ENCODE peak calls at places on chromosome 16, in four cellular contexts. One of them, this sample, is unnamed.

GRCh38 chr16:83312015-83312734 is 495.6 kb upstream of the HSBP1 start:
- ATAC-seq in activated CD8-positive, alpha-beta T cell treated with anti-CD3 and anti-CD28 coated beads for 36 hours: no peak
- ATAC-seq in mucosa of descending colon: no peak
- ATAC-seq in upper lobe of left lung: no peak
- ATAC-seq in this sample: no peak

GRCh38 chr16:26614102-26614864 is 452.4 kb upstream of the C16orf82 start:
- ATAC-seq in activated CD8-positive, alpha-beta T cell treated with anti-CD3 and anti-CD28 coated beads for 36 hours: no peak
- ATAC-seq in mucosa of descending colon: no peak
- ATAC-seq in upper lobe of left lung: no peak
- ATAC-seq in this sample: no peak

GRCh38 chr16:56897026-56897799 is 32.2 kb downstream of the SLC12A3 start:
- ATAC-seq in activated CD8-positive, alpha-beta T cell treated with anti-CD3 and anti-CD28 coated beads for 36 hours: no peak
- ATAC-seq in mucosa of descending colon: peak
- ATAC-seq in upper lobe of left lung: no peak
- ATAC-seq in this sample: no peak

GRCh38 chr16:20734782-20735181 is 6.8 kb downstream of the THUMPD1 start:
- ATAC-seq in activated CD8-positive, alpha-beta T cell treated with anti-CD3 and anti-CD28 coated beads for 36 hours: no peak
- ATAC-seq in mucosa of descending colon: no peak
- ATAC-seq in upper lobe of left lung: no peak
- ATAC-seq in this sample: no peak

GRCh38 chr16:84647830-84648594 is at the start of gene KLHL36:
- ATAC-seq in activated CD8-positive, alpha-beta T cell treated with anti-CD3 and anti-CD28 coated beads for 36 hours: peak
- ATAC-seq in mucosa of descending colon: peak
- ATAC-seq in upper lobe of left lung: peak
- ATAC-seq in this sample: peak

GRCh38 chr16:66524601-66525164 is 25.2 kb downstream of the TK2 start:
- ATAC-seq in activated CD8-positive, alpha-beta T cell treated with anti-CD3 and anti-CD28 coated beads for 36 hours: no peak
- ATAC-seq in mucosa of descending colon: peak
- ATAC-seq in upper lobe of left lung: peak
- ATAC-seq in this sample: peak

GRCh38 chr16:53775821-53776431 is 72.0 kb downstream of the FTO start:
- ATAC-seq in activated CD8-positive, alpha-beta T cell treated with anti-CD3 and anti-CD28 coated beads for 36 hours: no peak
- ATAC-seq in mucosa of descending colon: peak
- ATAC-seq in upper lobe of left lung: peak
- ATAC-seq in this sample: no peak

GRCh38 chr16:3999479-3999868 is 116.8 kb downstream of the ADCY9 start:
- ATAC-seq in activated CD8-positive, alpha-beta T cell treated with anti-CD3 and anti-CD28 coated beads for 36 hours: no peak
- ATAC-seq in mucosa of descending colon: peak
- ATAC-seq in upper lobe of left lung: no peak
- ATAC-seq in this sample: no peak

GRCh38 chr16:77660311-77660710 is 62.0 kb upstream of the NUDT7 start:
- ATAC-seq in activated CD8-positive, alpha-beta T cell treated with anti-CD3 and anti-CD28 coated beads for 36 hours: no peak
- ATAC-seq in mucosa of descending colon: no peak
- ATAC-seq in upper lobe of left lung: no peak
- ATAC-seq in this sample: no peak

GRCh38 chr16:3979070-3979469 is 98.6 kb upstream of the CREBBP start:
- ATAC-seq in activated CD8-positive, alpha-beta T cell treated with anti-CD3 and anti-CD28 coated beads for 36 hours: no peak
- ATAC-seq in mucosa of descending colon: no peak
- ATAC-seq in upper lobe of left lung: no peak
- ATAC-seq in this sample: no peak

GRCh38 chr16:84658690-84659089 is 10.4 kb downstream of the KLHL36 start:
- ATAC-seq in activated CD8-positive, alpha-beta T cell treated with anti-CD3 and anti-CD28 coated beads for 36 hours: no peak
- ATAC-seq in mucosa of descending colon: no peak
- ATAC-seq in upper lobe of left lung: no peak
- ATAC-seq in this sample: no peak

GRCh38 chr16:54628796-54629625 is 301.7 kb upstream of the IRX5 start:
- ATAC-seq in activated CD8-positive, alpha-beta T cell treated with anti-CD3 and anti-CD28 coated beads for 36 hours: no peak
- ATAC-seq in mucosa of descending colon: no peak
- ATAC-seq in upper lobe of left lung: peak
- ATAC-seq in this sample: no peak

GRCh38 chr16:12141556-12141955 is 165.0 kb downstream of the SNX29 start:
- ATAC-seq in activated CD8-positive, alpha-beta T cell treated with anti-CD3 and anti-CD28 coated beads for 36 hours: no peak
- ATAC-seq in mucosa of descending colon: no peak
- ATAC-seq in upper lobe of left lung: no peak
- ATAC-seq in this sample: no peak

GRCh38 chr16:14427371-14427948 is 202.6 kb downstream of the PARN start:
- ATAC-seq in activated CD8-positive, alpha-beta T cell treated with anti-CD3 and anti-CD28 coated beads for 36 hours: no peak
- ATAC-seq in mucosa of descending colon: no peak
- ATAC-seq in upper lobe of left lung: no peak
- ATAC-seq in this sample: no peak

GRCh38 chr16:87960851-87961250 is 9.6 kb downstream of the BANP start:
- ATAC-seq in activated CD8-positive, alpha-beta T cell treated with anti-CD3 and anti-CD28 coated beads for 36 hours: no peak
- ATAC-seq in mucosa of descending colon: no peak
- ATAC-seq in upper lobe of left lung: no peak
- ATAC-seq in this sample: no peak

GRCh38 chr16:77679901-77680300 is 42.4 kb upstream of the NUDT7 start:
- ATAC-seq in activated CD8-positive, alpha-beta T cell treated with anti-CD3 and anti-CD28 coated beads for 36 hours: no peak
- ATAC-seq in mucosa of descending colon: no peak
- ATAC-seq in upper lobe of left lung: no peak
- ATAC-seq in this sample: no peak

GRCh38 chr16:1106659-1107058 is 10.6 kb upstream of the C1QTNF8 start:
- ATAC-seq in activated CD8-positive, alpha-beta T cell treated with anti-CD3 and anti-CD28 coated beads for 36 hours: no peak
- ATAC-seq in mucosa of descending colon: no peak
- ATAC-seq in upper lobe of left lung: no peak
- ATAC-seq in this sample: no peak

GRCh38 chr16:47713225-47713595 is 252.1 kb downstream of the PHKB start:
- ATAC-seq in activated CD8-positive, alpha-beta T cell treated with anti-CD3 and anti-CD28 coated beads for 36 hours: peak
- ATAC-seq in mucosa of descending colon: no peak
- ATAC-seq in upper lobe of left lung: no peak
- ATAC-seq in this sample: peak

GRCh38 chr16:29790949-29791844 is 646 bp downstream of the KIF22 start:
- ATAC-seq in activated CD8-positive, alpha-beta T cell treated with anti-CD3 and anti-CD28 coated beads for 36 hours: peak
- ATAC-seq in mucosa of descending colon: peak
- ATAC-seq in upper lobe of left lung: no peak
- ATAC-seq in this sample: no peak

GRCh38 chr16:21638573-21638975 is 13.8 kb downstream of the IGSF6 start:
- ATAC-seq in activated CD8-positive, alpha-beta T cell treated with anti-CD3 and anti-CD28 coated beads for 36 hours: peak
- ATAC-seq in mucosa of descending colon: peak
- ATAC-seq in upper lobe of left lung: no peak
- ATAC-seq in this sample: no peak

GRCh38 chr16:74296465-74297295 is at the start of gene PSMD7:
- ATAC-seq in activated CD8-positive, alpha-beta T cell treated with anti-CD3 and anti-CD28 coated beads for 36 hours: peak
- ATAC-seq in mucosa of descending colon: peak
- ATAC-seq in upper lobe of left lung: peak
- ATAC-seq in this sample: peak

GRCh38 chr16:30340621-30341020 is 14.5 kb downstream of the CD2BP2 start:
- ATAC-seq in activated CD8-positive, alpha-beta T cell treated with anti-CD3 and anti-CD28 coated beads for 36 hours: peak
- ATAC-seq in mucosa of descending colon: no peak
- ATAC-seq in upper lobe of left lung: no peak
- ATAC-seq in this sample: no peak

GRCh38 chr16:75298252-75298651 is 46.8 kb upstream of the BCAR1 start:
- ATAC-seq in activated CD8-positive, alpha-beta T cell treated with anti-CD3 and anti-CD28 coated beads for 36 hours: no peak
- ATAC-seq in mucosa of descending colon: no peak
- ATAC-seq in upper lobe of left lung: no peak
- ATAC-seq in this sample: no peak

GRCh38 chr16:17439580-17439979 is 31.2 kb downstream of the XYLT1 start:
- ATAC-seq in activated CD8-positive, alpha-beta T cell treated with anti-CD3 and anti-CD28 coated beads for 36 hours: peak
- ATAC-seq in mucosa of descending colon: peak
- ATAC-seq in upper lobe of left lung: no peak
- ATAC-seq in this sample: peak

GRCh38 chr16:3112058-3112880 is at the start of gene ZNF205:
- ATAC-seq in activated CD8-positive, alpha-beta T cell treated with anti-CD3 and anti-CD28 coated beads for 36 hours: no peak
- ATAC-seq in mucosa of descending colon: peak
- ATAC-seq in upper lobe of left lung: peak
- ATAC-seq in this sample: no peak

GRCh38 chr16:27651299-27651698 is 101.4 kb downstream of the KATNIP start:
- ATAC-seq in activated CD8-positive, alpha-beta T cell treated with anti-CD3 and anti-CD28 coated beads for 36 hours: no peak
- ATAC-seq in mucosa of descending colon: no peak
- ATAC-seq in upper lobe of left lung: no peak
- ATAC-seq in this sample: no peak

GRCh38 chr16:63625141-63625540 is 1496.7 kb downstream of the CDH11 start:
- ATAC-seq in activated CD8-positive, alpha-beta T cell treated with anti-CD3 and anti-CD28 coated beads for 36 hours: no peak
- ATAC-seq in mucosa of descending colon: no peak
- ATAC-seq in upper lobe of left lung: no peak
- ATAC-seq in this sample: no peak

GRCh38 chr16:1430759-1431496 is at the start of gene PERCC1:
- ATAC-seq in activated CD8-positive, alpha-beta T cell treated with anti-CD3 and anti-CD28 coated beads for 36 hours: no peak
- ATAC-seq in mucosa of descending colon: peak
- ATAC-seq in upper lobe of left lung: no peak
- ATAC-seq in this sample: no peak

GRCh38 chr16:22330326-22330725 is 33.1 kb downstream of the POLR3E start:
- ATAC-seq in activated CD8-positive, alpha-beta T cell treated with anti-CD3 and anti-CD28 coated beads for 36 hours: no peak
- ATAC-seq in mucosa of descending colon: peak
- ATAC-seq in upper lobe of left lung: no peak
- ATAC-seq in this sample: no peak

GRCh38 chr16:85789773-85790172 is 9.6 kb downstream of the EMC8 start:
- ATAC-seq in activated CD8-positive, alpha-beta T cell treated with anti-CD3 and anti-CD28 coated beads for 36 hours: no peak
- ATAC-seq in mucosa of descending colon: no peak
- ATAC-seq in upper lobe of left lung: no peak
- ATAC-seq in this sample: no peak

GRCh38 chr16:25018972-25019617 is 3.9 kb upstream of the ARHGAP17 start:
- ATAC-seq in activated CD8-positive, alpha-beta T cell treated with anti-CD3 and anti-CD28 coated beads for 36 hours: no peak
- ATAC-seq in mucosa of descending colon: no peak
- ATAC-seq in upper lobe of left lung: no peak
- ATAC-seq in this sample: peak

GRCh38 chr16:14528306-14528948 is 101.6 kb downstream of the PARN start:
- ATAC-seq in activated CD8-positive, alpha-beta T cell treated with anti-CD3 and anti-CD28 coated beads for 36 hours: no peak
- ATAC-seq in mucosa of descending colon: no peak
- ATAC-seq in upper lobe of left lung: no peak
- ATAC-seq in this sample: no peak

GRCh38 chr16:71623597-71623996 is 2.4 kb upstream of the MARVELD3 start:
- ATAC-seq in activated CD8-positive, alpha-beta T cell treated with anti-CD3 and anti-CD28 coated beads for 36 hours: no peak
- ATAC-seq in mucosa of descending colon: no peak
- ATAC-seq in upper lobe of left lung: no peak
- ATAC-seq in this sample: peak

GRCh38 chr16:47887496-47887895 is 268.3 kb downstream of the ABCC12 start:
- ATAC-seq in activated CD8-positive, alpha-beta T cell treated with anti-CD3 and anti-CD28 coated beads for 36 hours: no peak
- ATAC-seq in mucosa of descending colon: no peak
- ATAC-seq in upper lobe of left lung: no peak
- ATAC-seq in this sample: no peak

GRCh38 chr16:57750796-57751538 is 15.4 kb downstream of the KATNB1 start:
- ATAC-seq in activated CD8-positive, alpha-beta T cell treated with anti-CD3 and anti-CD28 coated beads for 36 hours: no peak
- ATAC-seq in mucosa of descending colon: no peak
- ATAC-seq in upper lobe of left lung: no peak
- ATAC-seq in this sample: no peak

GRCh38 chr16:25080420-25081131 is 31.0 kb upstream of the LCMT1 start:
- ATAC-seq in activated CD8-positive, alpha-beta T cell treated with anti-CD3 and anti-CD28 coated beads for 36 hours: no peak
- ATAC-seq in mucosa of descending colon: no peak
- ATAC-seq in upper lobe of left lung: no peak
- ATAC-seq in this sample: no peak

GRCh38 chr16:80231118-80231515 is 309.7 kb upstream of the DYNLRB2 start:
- ATAC-seq in activated CD8-positive, alpha-beta T cell treated with anti-CD3 and anti-CD28 coated beads for 36 hours: no peak
- ATAC-seq in mucosa of descending colon: no peak
- ATAC-seq in upper lobe of left lung: no peak
- ATAC-seq in this sample: no peak

GRCh38 chr16:76656951-76657498 is 379.8 kb downstream of the CNTNAP4 start:
- ATAC-seq in activated CD8-positive, alpha-beta T cell treated with anti-CD3 and anti-CD28 coated beads for 36 hours: no peak
- ATAC-seq in mucosa of descending colon: no peak
- ATAC-seq in upper lobe of left lung: no peak
- ATAC-seq in this sample: no peak

GRCh38 chr16:51556694-51557327 is 405.7 kb upstream of the SALL1 start:
- ATAC-seq in activated CD8-positive, alpha-beta T cell treated with anti-CD3 and anti-CD28 coated beads for 36 hours: no peak
- ATAC-seq in mucosa of descending colon: peak
- ATAC-seq in upper lobe of left lung: no peak
- ATAC-seq in this sample: no peak

GRCh38 chr16:29321585-29321984 is 84.9 kb downstream of the NPIPB11 start:
- ATAC-seq in activated CD8-positive, alpha-beta T cell treated with anti-CD3 and anti-CD28 coated beads for 36 hours: no peak
- ATAC-seq in mucosa of descending colon: no peak
- ATAC-seq in upper lobe of left lung: no peak
- ATAC-seq in this sample: no peak